ENCODE peak calls at places on chromosome 9, in ten cellular contexts. M is endothelial cell; K is cardiac fibroblast; S is CD4-positive, alpha-beta T cell; P is tibial nerve; D is OCI-LY7; W is psoas muscle; I is progenitor cell of endocrine pancreas; L is fibroblast of mammary gland; Z is cardiac muscle cell. H is an unnamed sample.

GRCh38 chr9:110115868-110116542 is 92.0 kb downstream of the C9orf152 start:
- DNase-seq in M (no peak), D (no peak), L (peak), P (no peak), K (peak), W (no peak), S (no peak), Z (no peak), I (no peak), H (no peak)

GRCh38 chr9:82334286-82334685 is 345.7 kb downstream of the SPATA31D1 start:
- DNase-seq in D (no peak), M (no peak), K (peak), S (no peak), W (no peak), Z (no peak), L (peak), P (no peak), I (no peak), H (peak)

GRCh38 chr9:96420468-96421219 is 2.5 kb upstream of the ZNF367 start:
- DNase-seq in P (no peak), Z (peak), M (no peak), D (peak), K (peak), L (peak), I (no peak), S (no peak), W (no peak), H (peak)

GRCh38 chr9:127128341-127129072 is 6.1 kb upstream of the ANGPTL2 start:
- DNase-seq in I (no peak), W (peak), D (no peak), Z (no peak), S (no peak), K (peak), L (peak), P (no peak), M (no peak), H (no peak)

GRCh38 chr9:132589148-132590036 is 7.0 kb downstream of the BARHL1 start:
- DNase-seq in M (no peak), L (no peak), I (no peak), W (peak), S (no peak), D (no peak), Z (no peak), P (no peak), K (no peak), H (no peak)

GRCh38 chr9:18989865-18990264 is 43.1 kb downstream of the SAXO1 start:
- DNase-seq in I (no peak), S (no peak), K (no peak), Z (no peak), D (no peak), M (no peak), W (no peak), L (no peak), P (no peak), H (no peak)

GRCh38 chr9:95816716-95817115 is 58.8 kb upstream of the ERCC6L2 start:
- DNase-seq in P (no peak), W (no peak), L (no peak), D (no peak), M (no peak), K (no peak), S (no peak), I (no peak), Z (no peak), H (no peak)

GRCh38 chr9:2041736-2042135 is 26.6 kb downstream of the SMARCA2 start:
- DNase-seq in D (no peak), I (no peak), M (no peak), L (no peak), K (no peak), S (no peak), Z (no peak), P (no peak), W (no peak), H (no peak)

GRCh38 chr9:89740722-89741121 is 135.9 kb downstream of the GADD45G start:
- DNase-seq in S (no peak), M (no peak), I (no peak), L (no peak), Z (no peak), P (no peak), W (no peak), K (no peak), D (peak), H (no peak)

GRCh38 chr9:116488373-116488772 is 198.7 kb upstream of the TRIM32 start:
- DNase-seq in K (no peak), S (no peak), M (no peak), W (no peak), Z (no peak), P (no peak), L (no peak), D (no peak), I (no peak), H (no peak)

GRCh38 chr9:89174291-89174690 is 4.3 kb downstream of the SHC3 start:
- DNase-seq in D (no peak), M (no peak), I (no peak), K (no peak), S (no peak), W (no peak), Z (no peak), L (no peak), P (no peak), H (no peak)

GRCh38 chr9:34185778-34186551 is 7.1 kb downstream of the UBAP1 start:
- DNase-seq in M (no peak), W (no peak), L (peak), D (peak), P (no peak), I (no peak), S (no peak), K (peak), Z (no peak), H (peak)

GRCh38 chr9:124765439-124765835 is 5.7 kb downstream of the NR6A1 start:
- DNase-seq in M (no peak), I (no peak), P (no peak), Z (no peak), S (no peak), W (no peak), D (no peak), L (no peak), K (no peak), H (no peak)
- TF ChIP-seq CTCF in M (no peak), I (no peak), P (no peak), Z (no peak), S (no peak), W (no peak), D (no peak), L (no peak), K (no peak), H (no peak)

DNA sequence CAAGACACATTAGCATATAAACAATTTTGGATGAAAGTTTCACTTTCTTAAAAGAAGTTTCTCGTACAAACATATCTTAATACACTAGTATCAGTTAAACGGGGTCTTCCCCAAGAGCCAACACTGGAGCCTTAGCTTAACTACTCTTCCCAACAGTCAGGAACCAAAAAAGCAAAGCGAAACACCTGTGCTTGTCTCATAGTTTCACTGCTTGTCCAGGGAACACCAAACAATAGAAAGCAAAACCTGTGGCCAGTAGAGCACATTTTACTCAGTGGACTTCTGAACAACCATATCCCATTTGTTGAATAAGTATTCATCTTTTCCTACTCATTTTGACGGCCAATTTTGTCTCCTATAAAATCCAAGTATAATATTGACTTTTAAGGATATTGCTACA is 391.4 kb downstream of the ELAVL2 start:
- DNase-seq in P (no peak), Z (no peak), S (no peak), K (no peak), M (no peak), D (no peak), L (no peak), W (no peak), I (no peak), H (no peak)
- TF ChIP-seq CTCF in P (no peak), Z (no peak), S (no peak), K (no peak), M (no peak), D (no peak), L (no peak), W (no peak), I (no peak), H (no peak)

DNA sequence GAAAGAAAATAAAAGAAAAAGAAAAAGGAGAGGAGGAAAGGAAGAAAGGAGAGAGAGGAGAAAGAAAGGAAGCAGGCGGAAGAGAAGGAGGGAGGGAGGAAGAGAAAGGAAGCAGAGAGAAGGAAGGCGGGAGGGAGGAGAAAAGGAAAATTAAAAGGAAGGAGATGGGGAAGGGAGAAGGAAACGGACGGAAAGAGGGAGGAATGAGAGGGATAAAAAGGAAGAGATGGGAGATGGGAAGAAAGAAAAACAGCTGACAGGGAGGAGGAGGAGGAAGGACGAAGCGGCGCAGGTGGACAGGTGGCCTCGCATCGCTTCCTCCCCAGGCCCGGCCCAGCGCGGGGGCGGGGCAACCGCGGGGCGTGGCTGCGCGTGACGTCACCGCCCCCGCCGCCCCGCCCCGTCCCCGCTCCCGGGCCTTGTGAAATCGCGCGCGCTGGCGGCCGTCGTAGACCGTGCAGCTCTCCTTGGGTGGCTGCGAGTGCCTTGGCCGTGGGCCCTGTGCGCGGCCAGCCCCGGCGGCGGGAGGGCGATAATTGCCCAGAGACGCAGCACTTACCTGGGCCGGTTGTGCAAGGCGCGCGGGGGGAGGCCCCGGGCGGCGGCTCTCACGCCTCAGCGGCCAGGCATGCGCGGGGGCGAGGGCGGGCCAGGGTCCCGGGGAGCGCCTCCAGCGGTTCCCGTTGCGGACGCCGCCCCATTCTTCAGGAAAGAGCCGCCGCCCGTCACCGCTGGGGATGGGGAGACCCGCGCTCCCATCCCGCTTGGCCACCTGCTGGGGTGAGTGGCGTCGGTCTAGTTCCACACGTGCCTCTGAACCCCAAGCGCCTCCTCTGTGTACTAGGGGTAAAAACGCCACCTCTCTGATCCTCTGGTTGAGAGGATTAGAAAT is 49.6 kb upstream of the FOXE1 start:
- DNase-seq in W (peak), D (peak), M (peak), I (peak), P (peak), K (peak), L (peak), S (peak), Z (peak), H (no peak)
- TF ChIP-seq CTCF in W (no peak), D (peak), M (no peak), I (peak), P (no peak), K (no peak), L (no peak), S (no peak), Z (peak), H (no peak)

GRCh38 chr9:9913276-9913832 is 699.4 kb downstream of the PTPRD start:
- DNase-seq in M (no peak), P (no peak), I (no peak), Z (no peak), D (no peak), L (no peak), K (no peak), S (no peak), W (no peak), H (no peak)

GRCh38 chr9:9917400-9917799 is 695.4 kb downstream of the PTPRD start:
- DNase-seq in S (no peak), P (no peak), Z (no peak), L (no peak), W (no peak), M (no peak), I (no peak), K (no peak), D (no peak), H (no peak)

GRCh38 chr9:9914174-9914573 is 698.6 kb downstream of the PTPRD start:
- DNase-seq in K (no peak), Z (no peak), D (no peak), I (no peak), P (no peak), M (no peak), W (no peak), S (no peak), L (no peak), H (no peak)

DNA sequence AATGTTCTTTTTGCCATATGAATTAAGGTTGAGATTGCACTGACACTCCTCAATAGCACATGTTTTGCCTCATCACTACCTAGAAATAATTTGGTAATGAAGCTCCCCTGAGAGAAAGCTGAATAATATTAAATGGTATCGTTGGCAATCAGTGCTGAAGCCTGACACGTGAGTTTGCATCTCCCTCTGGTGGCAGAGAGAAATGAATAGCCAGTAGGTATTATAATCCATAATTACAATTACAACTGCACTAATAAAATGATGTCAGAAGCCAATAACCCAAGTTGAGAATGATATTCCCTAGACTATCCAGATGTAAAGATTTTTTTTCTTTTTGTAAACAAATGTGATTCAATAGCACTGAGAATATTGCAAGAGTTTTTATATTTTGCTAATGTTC is 700.3 kb downstream of the PTPRD start:
- DNase-seq in L (peak), P (no peak), W (no peak), I (no peak), D (peak), Z (peak), M (no peak), S (no peak), K (no peak), H (no peak)
- TF ChIP-seq CTCF in L (peak), P (no peak), W (no peak), I (peak), D (peak), Z (no peak), M (peak), S (no peak), K (no peak), H (peak)

GRCh38 chr9:98121096-98121495 is 2.1 kb upstream of the TRIM14 start:
- DNase-seq in M (no peak), K (peak), Z (no peak), S (no peak), D (peak), I (no peak), P (no peak), W (no peak), L (peak), H (no peak)

GRCh38 chr9:98117984-98118639 is 910 bp downstream of the TRIM14 start:
- DNase-seq in D (peak), L (peak), W (no peak), K (peak), S (peak), M (no peak), I (no peak), Z (no peak), P (no peak), H (no peak)

GRCh38 chr9:98120476-98120875 is 1.5 kb upstream of the TRIM14 start:
- DNase-seq in K (no peak), S (no peak), D (no peak), I (no peak), W (no peak), L (no peak), P (no peak), Z (no peak), M (no peak), H (no peak)

GRCh38 chr9:98124637-98125426 is 5.8 kb upstream of the TRIM14 start:
- DNase-seq in I (no peak), K (no peak), L (no peak), S (no peak), P (no peak), M (no peak), W (no peak), D (no peak), Z (no peak), H (no peak)

DNA sequence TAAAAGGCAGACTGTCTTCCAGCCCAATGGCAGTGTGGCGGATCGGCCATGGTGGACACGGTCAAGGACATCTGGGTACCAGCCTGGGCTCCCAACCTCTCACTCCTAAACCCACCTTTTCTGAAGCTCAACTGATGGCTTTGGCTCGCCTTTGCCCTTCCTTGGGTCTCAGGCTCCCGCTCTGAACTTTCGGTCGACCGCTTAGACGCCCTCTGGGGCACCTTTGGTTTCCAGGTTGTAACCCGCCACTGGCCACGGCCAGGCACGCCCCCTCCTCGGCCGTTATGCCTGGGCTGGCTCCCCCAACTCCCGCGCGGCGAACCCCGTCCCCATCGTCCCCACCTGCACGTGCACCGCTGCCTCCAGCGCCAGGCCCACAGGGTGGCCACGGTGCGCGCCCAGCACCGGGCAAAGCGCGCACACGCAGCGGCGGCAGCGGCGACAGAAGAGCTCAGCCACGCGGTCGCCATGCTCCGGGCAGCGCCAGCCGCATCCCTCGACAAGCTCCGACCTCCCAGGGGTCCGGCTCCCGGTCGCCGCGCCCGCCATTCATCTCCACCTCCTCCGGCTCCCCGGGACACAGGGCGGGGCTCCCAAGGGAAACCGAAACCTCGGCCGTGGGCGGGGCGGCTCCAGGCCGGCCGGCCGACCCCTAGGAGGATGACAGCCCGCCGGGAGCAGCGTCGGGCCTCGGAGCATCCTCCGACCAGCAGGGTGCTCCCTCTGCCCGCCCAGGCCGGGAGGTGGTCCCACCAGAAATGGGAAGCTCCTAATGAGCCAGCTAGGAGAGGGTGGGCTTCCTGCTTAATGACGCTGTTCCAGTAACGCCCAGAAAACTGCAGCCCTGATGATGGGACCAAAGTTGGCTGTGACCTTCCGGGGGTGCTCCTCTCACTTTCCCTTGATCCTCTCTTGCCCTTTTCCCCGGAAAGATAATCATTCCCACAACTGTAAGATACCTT is at the start of gene TRIM14:
- DNase-seq in L (peak), P (peak), S (peak), Z (peak), K (peak), M (peak), I (peak), D (peak), W (peak), H (peak)
- TF ChIP-seq CTCF in L (peak), P (no peak), S (no peak), Z (peak), K (peak), M (no peak), I (no peak), D (peak), W (no peak), H (peak)

DNA sequence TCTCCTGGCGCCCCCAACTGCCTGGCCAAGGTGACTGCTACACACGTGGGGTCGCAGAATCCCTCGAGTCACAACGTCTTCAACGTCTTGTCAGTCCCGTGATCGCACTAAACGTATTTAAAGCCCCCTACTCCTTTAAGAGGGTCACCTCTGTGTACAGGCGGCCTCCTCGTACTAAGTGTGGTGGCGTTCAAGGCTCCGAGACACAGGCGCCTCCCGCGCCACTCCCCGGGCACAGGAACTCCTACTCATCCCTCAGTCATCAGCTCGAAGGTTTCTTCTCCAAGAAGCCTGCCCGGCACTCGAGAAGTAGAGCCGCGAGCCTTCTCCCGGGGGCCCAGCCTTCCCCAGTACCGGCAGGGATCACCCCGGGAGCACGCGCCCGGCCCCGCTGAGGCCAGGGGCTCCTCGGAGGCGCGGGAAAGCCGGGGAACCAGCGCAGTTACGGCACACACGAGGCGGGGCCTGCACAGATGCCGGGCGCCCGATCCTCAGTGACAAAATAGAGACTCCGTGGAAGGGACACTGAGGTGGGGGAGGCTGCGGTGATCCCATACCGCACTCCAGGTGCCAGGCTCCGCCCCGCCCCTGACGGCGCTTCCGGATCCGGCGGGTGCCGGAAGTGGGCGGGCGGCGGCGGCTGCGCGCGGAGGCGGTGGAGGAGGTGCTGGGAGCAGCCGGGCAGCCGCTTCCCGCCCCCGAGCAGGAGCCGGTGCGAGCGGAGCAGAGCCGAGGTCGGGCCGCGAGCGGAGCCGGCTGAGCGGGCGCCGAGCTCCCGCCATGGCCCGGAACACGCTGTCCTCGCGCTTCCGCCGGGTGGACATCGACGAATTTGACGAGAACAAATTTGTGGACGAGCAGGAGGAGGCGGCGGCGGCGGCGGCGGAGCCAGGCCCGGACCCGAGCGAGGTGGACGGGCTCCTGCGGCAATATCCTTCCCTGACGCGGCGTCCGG is 6.9 kb downstream of the ARPC5L start:
- DNase-seq in K (peak), I (peak), W (peak), M (peak), P (peak), D (peak), S (peak), Z (peak), L (peak), H (peak)
- TF ChIP-seq CTCF in K (no peak), I (peak), W (peak), M (no peak), P (no peak), D (peak), S (no peak), Z (peak), L (peak), H (peak)